ENCODE peak calls at places on chromosomes 16 and 17, in five cellular contexts. W is H1, P is GM12878, E is K562, V is HCT116. Z is an unnamed sample.

GRCh38 chr17:46035112-46035818 is 36.2 kb downstream of the STH start:
- DNase-seq in W (no peak), P (no peak), E (no peak), V (no peak), Z (no peak)

GRCh38 chr17:82820278-82821251 is 19.3 kb downstream of the ZNF750 start:
- DNase-seq in W (no peak), P (no peak), E (no peak), V (no peak), Z (peak)

GRCh38 chr16:27265982-27266381 is 2.6 kb downstream of the NSMCE1 start:
- DNase-seq in W (no peak), P (no peak), E (no peak), V (no peak), Z (no peak)

GRCh38 chr16:25366078-25366477 is 108.4 kb upstream of the ZKSCAN2 start:
- DNase-seq in W (no peak), P (no peak), E (no peak), V (no peak), Z (no peak)

GRCh38 chr17:73481672-73482071 is 162.6 kb downstream of the SDK2 start:
- DNase-seq in W (no peak), P (no peak), E (no peak), V (no peak), Z (no peak)

GRCh38 chr17:44084131-44084538 is 13.6 kb downstream of the G6PC3 start:
- DNase-seq in W (no peak), P (no peak), E (peak), V (no peak), Z (no peak)

GRCh38 chr17:14198013-14198412 is 38.6 kb downstream of the CDRT15 start:
- DNase-seq in W (no peak), P (no peak), E (no peak), V (no peak), Z (no peak)

GRCh38 chr17:63450551-63450950 is 4.4 kb upstream of the CYB561 start:
- DNase-seq in W (no peak), P (no peak), E (no peak), V (no peak), Z (no peak)

GRCh38 chr17:52384695-52385094 is 226.2 kb upstream of the CA10 start:
- DNase-seq in W (no peak), P (no peak), E (no peak), V (no peak), Z (no peak)

GRCh38 chr16:57316390-57317017 is 32.0 kb upstream of the PLLP start:
- DNase-seq in W (no peak), P (no peak), E (peak), V (peak), Z (no peak)

GRCh38 chr17:66949501-66949900 is 15.0 kb upstream of the CACNG4 start:
- DNase-seq in W (no peak), P (no peak), E (no peak), V (no peak), Z (no peak)

GRCh38 chr17:80783971-80784370 is 207.7 kb upstream of the CHMP6 start:
- DNase-seq in W (no peak), P (no peak), E (no peak), V (no peak), Z (no peak)
- H3K9ac ChIP-seq in W (no peak), P (no peak), E (no peak), V (no peak), Z (no peak)

DNA sequence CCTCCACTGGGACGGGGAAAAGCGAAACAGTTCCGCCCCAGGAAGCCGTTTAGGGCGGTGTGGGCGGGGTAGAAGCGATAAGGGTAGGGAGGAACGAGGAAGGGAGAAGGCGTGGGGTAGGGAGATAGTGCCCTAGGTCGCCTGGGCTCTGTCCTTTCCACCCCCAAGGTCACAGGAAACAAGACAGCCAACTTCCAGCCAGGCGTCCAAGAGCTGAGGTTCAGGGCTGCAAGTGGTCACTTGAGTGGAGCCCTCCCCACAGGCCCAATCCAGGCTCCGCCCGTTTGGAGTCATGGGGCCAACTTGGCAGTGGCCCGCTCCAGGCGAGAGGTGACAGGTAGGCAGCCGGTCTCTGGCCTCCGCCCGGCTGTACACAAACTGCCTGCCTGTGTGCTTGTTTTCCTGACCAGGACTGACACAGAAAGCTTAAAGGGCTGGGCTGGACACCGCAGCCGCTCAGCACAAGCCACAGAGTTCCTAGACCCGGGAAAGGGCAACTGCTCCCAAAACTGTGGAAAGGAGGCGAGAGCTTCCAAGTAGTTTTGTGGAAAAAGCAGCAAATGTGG is at the start of gene RILP:
- DNase-seq in W (no peak), P (no peak), E (peak), V (peak), Z (no peak)
- TF ChIP-seq ZNF274 in W (no peak), P (no peak), E (no peak), V (no peak), Z (no peak)

GRCh38 chr17:49762148-49762941 is 1.6 kb downstream of the FAM117A start:
- DNase-seq in W (no peak), P (no peak), E (no peak), V (no peak), Z (no peak)
- H3K4me3 ChIP-seq in W (peak), P (peak), E (peak), V (no peak), Z (peak)

DNA sequence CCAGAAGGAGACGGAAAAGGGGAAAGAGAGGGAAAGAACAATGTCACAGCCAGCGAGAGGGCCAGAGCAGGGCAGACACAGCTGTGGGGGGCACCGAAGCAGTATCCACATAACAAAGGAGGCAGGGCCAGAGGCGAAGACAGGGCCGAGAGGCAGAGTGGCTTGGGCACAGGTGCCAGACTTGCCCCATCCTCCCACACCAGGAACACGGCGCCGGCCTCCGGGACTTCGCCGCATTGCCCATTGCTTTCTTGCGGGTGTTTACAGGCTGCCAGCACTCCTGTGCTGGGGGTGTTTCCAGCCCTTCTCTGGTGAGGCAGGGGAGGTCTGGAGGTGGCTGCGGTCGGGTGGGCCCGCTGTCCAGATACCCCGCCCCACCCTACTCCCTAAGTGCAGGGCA is 78.0 kb downstream of the ENGASE start:
- DNase-seq in W (no peak), P (no peak), E (no peak), V (no peak), Z (no peak)
- H3K9ac ChIP-seq in W (no peak), P (no peak), E (no peak), V (no peak), Z (peak)

DNA sequence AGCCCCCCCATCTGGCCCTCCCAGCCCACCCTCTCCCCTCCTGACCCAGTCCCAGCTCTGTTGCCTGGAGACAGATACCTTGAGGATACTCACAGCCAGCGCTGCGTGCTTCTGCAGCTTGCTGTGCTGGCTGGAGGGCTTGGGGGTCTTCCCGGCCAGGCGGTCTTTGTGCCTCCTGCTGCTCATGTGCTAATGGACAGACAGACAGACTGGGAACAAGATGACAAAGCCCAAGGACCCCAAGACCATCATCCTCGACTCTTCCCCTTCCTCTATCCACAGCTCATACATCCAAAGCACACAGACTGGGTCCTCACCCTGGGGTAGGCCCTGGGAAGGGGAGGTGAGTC is 7.6 kb downstream of the NKIRAS2 start:
- DNase-seq in W (no peak), P (no peak), E (no peak), V (no peak), Z (no peak)
- TF ChIP-seq ZNF274 in W (no peak), P (no peak), E (no peak), V (no peak), Z (no peak)

GRCh38 chr17:18950944-18951905 is 740 bp upstream of the SLC5A10 start:
- DNase-seq in W (no peak), P (no peak), E (no peak), V (no peak), Z (no peak)
- H3K4me3 ChIP-seq in W (no peak), P (no peak), E (no peak), V (no peak), Z (no peak)

Z was measured in NT2/D1.